ENCODE peak calls at places on chromosomes 2 and 18, in seven cellular contexts. M, X, R, H, K, D and E are unnamed samples.

GRCh38 chr2:103435010-103435409 is 673.2 kb downstream of the TMEM182 start:
- DNase-seq in M (no peak), X (peak; percentile 26), R (no peak), H (no peak), K (no peak), D (no peak), E (peak; percentile 24)

GRCh38 chr2:207274541-207274940 is 108.8 kb upstream of the KLF7 start:
- DNase-seq in M (no peak), X (no peak), R (no peak), H (peak; percentile 88), K (no peak), D (no peak), E (no peak)

GRCh38 chr2:54122939-54123338 is 7.5 kb downstream of the ACYP2 start:
- DNase-seq in M (no peak), X (no peak), R (peak; percentile 80), H (no peak), K (no peak), D (peak; percentile 15), E (peak; percentile 85)

GRCh38 chr2:17879137-17879912 is 858 bp downstream of the KCNS3 start:
- DNase-seq in M (no peak), X (peak; percentile 95), R (peak; percentile 33), H (peak; percentile 7), K (peak; percentile 83), D (peak; percentile 62), E (peak; percentile 73)

GRCh38 chr2:30561349-30561748 is 114.3 kb downstream of the LCLAT1 start:
- DNase-seq in M (no peak), X (no peak), R (no peak), H (no peak), K (no peak), D (no peak), E (no peak)

GRCh38 chr18:66534110-66534509 is 69.8 kb downstream of the CDH19 start:
- DNase-seq in M (no peak), X (no peak), R (no peak), H (no peak), K (no peak), D (no peak), E (no peak)

GRCh38 chr2:134208825-134209224 is 45.0 kb upstream of the MGAT5 start:
- DNase-seq in M (no peak), X (no peak), R (no peak), H (no peak), K (no peak), D (no peak), E (no peak)

GRCh38 chr2:33457588-33458247 is 18.7 kb upstream of the RASGRP3 start:
- DNase-seq in M (no peak), X (peak; percentile 77), R (no peak), H (no peak), K (no peak), D (peak; percentile 86), E (no peak)

GRCh38 chr2:45261746-45262145 is 252.5 kb upstream of the SIX2 start:
- DNase-seq in M (no peak), X (no peak), R (no peak), H (no peak), K (peak; percentile 33), D (no peak), E (no peak)

GRCh38 chr2:125643585-125643984 is 1012.4 kb upstream of the GYPC start:
- DNase-seq in M (peak; percentile 52), X (no peak), R (no peak), H (no peak), K (no peak), D (no peak), E (no peak)

GRCh38 chr18:79754022-79754761 is 43.5 kb upstream of the KCNG2 start:
- DNase-seq in M (no peak), X (no peak), R (no peak), H (no peak), K (no peak), D (no peak), E (no peak)

GRCh38 chr2:46481541-46482193 is 2.3 kb downstream of the TMEM247 start:
- DNase-seq in M (no peak), X (no peak), R (peak; percentile 94), H (peak; percentile 91), K (no peak), D (peak; percentile 97), E (peak; percentile 66)

GRCh38 chr2:161243873-161244272 is 64.4 kb upstream of the PSMD14 start:
- DNase-seq in M (no peak), X (peak; percentile 36), R (no peak), H (no peak), K (no peak), D (no peak), E (no peak)

GRCh38 chr2:138658187-138658894 is 121.8 kb downstream of the NXPH2 start:
- DNase-seq in M (no peak), X (peak; percentile 11), R (no peak), H (no peak), K (no peak), D (no peak), E (no peak)

GRCh38 chr2:57497489-57498096 is 549.0 kb upstream of the VRK2 start:
- DNase-seq in M (peak; percentile 4), X (peak; percentile 53), R (peak; percentile 32), H (peak; percentile 61), K (peak; percentile 69), D (peak; percentile 59), E (peak; percentile 24)

GRCh38 chr2:120899373-120899772 is 163.7 kb downstream of the GLI2 start:
- DNase-seq in M (no peak), X (no peak), R (no peak), H (no peak), K (no peak), D (no peak), E (no peak)

GRCh38 chr18:56825312-56825711 is 174.2 kb downstream of the WDR7 start:
- DNase-seq in M (no peak), X (no peak), R (no peak), H (no peak), K (no peak), D (no peak), E (no peak)

GRCh38 chr2:28280576-28280975 is 112.1 kb upstream of the FOSL2 start:
- DNase-seq in M (no peak), X (no peak), R (no peak), H (no peak), K (no peak), D (no peak), E (no peak)

GRCh38 chr2:55805662-55806061 is 112.0 kb upstream of the PNPT1 start:
- DNase-seq in M (no peak), X (no peak), R (no peak), H (no peak), K (no peak), D (no peak), E (no peak)

GRCh38 chr2:2830576-2830975 is 499.5 kb upstream of the MYT1L start:
- DNase-seq in M (no peak), X (no peak), R (no peak), H (no peak), K (no peak), D (no peak), E (no peak)

GRCh38 chr2:64359892-64360657 is 93.9 kb upstream of the LGALSL start:
- DNase-seq in M (no peak), X (peak; percentile 59), R (peak; percentile 92), H (peak; percentile 80), K (no peak), D (peak; percentile 95), E (peak; percentile 98)

GRCh38 chr2:199778655-199779054 is 72.3 kb downstream of the FTCDNL1 start:
- DNase-seq in M (no peak), X (no peak), R (no peak), H (no peak), K (no peak), D (no peak), E (no peak)

DNA sequence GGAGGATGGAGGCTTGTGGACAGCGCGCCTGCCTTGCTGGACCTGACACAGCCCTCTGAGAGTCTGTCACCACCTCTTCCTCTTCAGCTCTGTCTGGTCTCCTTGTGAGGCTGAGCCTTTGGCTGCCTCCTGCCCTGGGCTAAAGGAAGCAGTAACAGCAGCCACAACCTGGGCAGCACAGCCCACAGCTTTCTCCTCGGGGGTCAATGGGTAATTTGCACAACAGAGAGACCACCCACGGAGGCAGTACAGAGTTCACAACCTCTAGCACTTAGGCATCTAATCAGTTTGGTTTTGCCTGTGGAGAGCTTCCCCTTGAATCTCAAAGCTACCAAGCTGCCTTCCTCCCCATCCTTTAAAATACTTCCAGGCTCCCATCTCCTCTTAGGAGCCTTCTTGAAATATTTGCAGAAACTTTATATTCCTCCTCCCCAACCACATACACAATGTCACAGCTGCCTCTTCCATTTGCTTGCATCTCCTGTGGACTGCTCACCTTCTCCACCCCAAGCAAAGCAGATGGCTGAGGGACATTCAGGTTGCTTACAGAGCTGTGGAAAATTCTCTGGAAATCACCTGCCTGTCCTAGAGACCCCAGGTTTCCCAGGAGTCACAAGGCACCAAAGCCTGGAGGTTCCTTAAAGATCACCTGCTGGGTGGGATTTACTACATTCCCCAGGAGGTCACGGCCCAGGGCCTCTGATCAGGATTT is 410.4 kb upstream of the TNP1 start:
- DNase-seq in M (no peak), X (peak; percentile 88), R (no peak), H (no peak), K (peak; percentile 86), D (no peak), E (no peak)
- H3K4me1 ChIP-seq in M (no peaks in the 10 kb centered on the region), X (peaks cover 9% of the 10 kb centered on the region), R (peaks cover 8% of the 10 kb centered on the region), H (no peaks in the 10 kb centered on the region), K (peaks cover 5% of the 10 kb centered on the region), D (peaks cover 7% of the 10 kb centered on the region), E (no peaks in the 10 kb centered on the region)

GRCh38 chr2:101047774-101048173 is 45.7 kb downstream of the RPL31 start:
- DNase-seq in M (no peak), X (no peak), R (no peak), H (no peak), K (no peak), D (peak; percentile 6), E (peak; percentile 15)
- H3K9ac ChIP-seq in M (no peak overlapping the region), X (no peak overlapping the region), R (no peak overlapping the region), H (no peak overlapping the region), K (no peak overlapping the region), D (no peak overlapping the region), E (no peak overlapping the region)

DNA sequence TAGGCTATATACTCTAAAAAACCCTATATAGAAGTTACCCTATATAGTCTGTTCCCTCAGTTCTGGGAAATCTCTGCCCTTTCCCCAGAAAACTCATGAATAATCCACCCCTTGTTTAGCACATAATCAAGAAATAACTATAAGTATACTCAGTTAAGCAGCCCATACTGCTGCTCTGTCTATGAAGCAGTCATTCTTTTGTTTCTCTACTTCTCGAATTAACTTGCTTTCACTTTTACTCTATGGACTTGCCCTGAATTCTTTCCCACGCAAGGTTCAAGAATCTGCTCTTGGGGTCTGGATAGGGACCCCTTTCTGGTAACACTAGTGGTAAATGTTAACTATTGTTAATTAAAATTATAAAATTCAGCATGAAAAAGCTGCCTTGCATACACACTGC is 17.4 kb upstream of the AP1S3 start:
- DNase-seq in M (no peak), X (no peak), R (no peak), H (no peak), K (no peak), D (no peak), E (no peak)
- H3K4me2 ChIP-seq in M (peak overlapping the region; percentile 39), X (no peak overlapping the region), R (no peak overlapping the region), H (no peak overlapping the region), K (no peak overlapping the region), D (no peak overlapping the region), E (no peak overlapping the region)

GRCh38 chr2:12126325-12126724 is 379.9 kb downstream of the LPIN1 start:
- DNase-seq in M (no peak), X (no peak), R (no peak), H (peak; percentile 5), K (no peak), D (peak; percentile 19), E (no peak)

GRCh38 chr2:12116228-12116750 is 369.9 kb downstream of the LPIN1 start:
- DNase-seq in M (peak; percentile 51), X (no peak), R (no peak), H (no peak), K (no peak), D (no peak), E (no peak)

GRCh38 chr2:12119841-12120240 is 373.4 kb downstream of the LPIN1 start:
- DNase-seq in M (no peak), X (no peak), R (peak; percentile 60), H (no peak), K (no peak), D (peak; percentile 23), E (no peak)

GRCh38 chr2:12120281-12121150 is 374.1 kb downstream of the LPIN1 start:
- DNase-seq in M (no peak), X (no peak), R (peak; percentile 80), H (no peak), K (no peak), D (peak; percentile 81), E (no peak)
- H3K4me1 ChIP-seq in M (peaks cover 9% of the 10 kb centered on the region), X (no peaks in the 10 kb centered on the region), R (peaks cover 15% of the 10 kb centered on the region), H (no peaks in the 10 kb centered on the region), K (peaks cover 3% of the 10 kb centered on the region), D (peaks cover 8% of the 10 kb centered on the region), E (no peaks in the 10 kb centered on the region)